ENCODE peak calls at places on chromosome 20, in four cellular contexts. O is HepG2, M is GM12878, P is upper lobe of left lung. V is an unnamed sample.

GRCh38 chr20:1722513-1723050 is 65.0 kb upstream of the SIRPG start:
- ATAC-seq in O (no peak), M (peak; percentile 51), P (no peak), V (no peak)

GRCh38 chr20:29297411-29298270 is 1959.8 kb upstream of the DEFB115 start:
- ATAC-seq in O (no peak), M (no peak), P (peak; percentile 51), V (peak; percentile 38)

GRCh38 chr20:57483287-57484050 is 41.5 kb downstream of the CTCFL start:
- ATAC-seq in O (no peak), M (peak; percentile 74), P (no peak), V (no peak)

GRCh38 chr20:9332783-9333482 is 181.5 kb upstream of the LAMP5 start:
- ATAC-seq in O (no peak), M (no peak), P (no peak), V (no peak)

GRCh38 chr20:3409417-3409816 is 1.9 kb upstream of the DNAAF9 start:
- ATAC-seq in O (no peak), M (no peak), P (no peak), V (no peak)

GRCh38 chr20:17343631-17344447 is 117.0 kb downstream of the PCSK2 start:
- ATAC-seq in O (no peak), M (no peak), P (no peak), V (no peak)

GRCh38 chr20:10783660-10784336 is 110.0 kb upstream of the JAG1 start:
- ATAC-seq in O (peak; percentile 32), M (no peak), P (no peak), V (no peak)

GRCh38 chr20:23318347-23318746 is 32.2 kb upstream of the NXT1 start:
- ATAC-seq in O (no peak), M (no peak), P (no peak), V (no peak)

GRCh38 chr20:15332711-15333160 is 995.3 kb upstream of the FLRT3 start:
- ATAC-seq in O (no peak), M (peak; percentile 79), P (no peak), V (no peak)

GRCh38 chr20:62350098-62350628 is 16.9 kb downstream of the LAMA5 start:
- ATAC-seq in O (peak; percentile 5), M (no peak), P (peak; percentile 6), V (no peak)

GRCh38 chr20:16279320-16279719 is 293.9 kb downstream of the KIF16B start:
- ATAC-seq in O (peak; percentile 88), M (peak; percentile 46), P (no peak), V (no peak)

GRCh38 chr20:43949741-43950618 is 35.3 kb downstream of the TOX2 start:
- ATAC-seq in O (no peak), M (peak; percentile 92), P (peak; percentile 57), V (no peak)

GRCh38 chr20:3733119-3733995 is 872 bp downstream of the HSPA12B start:
- ATAC-seq in O (no peak), M (no peak), P (peak; percentile 15), V (no peak)

GRCh38 chr20:24157213-24157612 is 168.6 kb upstream of the GGTLC1 start:
- ATAC-seq in O (no peak), M (no peak), P (no peak), V (no peak)

GRCh38 chr20:16236589-16237241 is 336.5 kb downstream of the KIF16B start:
- ATAC-seq in O (no peak), M (no peak), P (no peak), V (no peak)

GRCh38 chr20:33835773-33836172 is 24.6 kb downstream of the CHMP4B start:
- ATAC-seq in O (no peak), M (no peak), P (peak; percentile 56), V (peak; percentile 84)

DNA sequence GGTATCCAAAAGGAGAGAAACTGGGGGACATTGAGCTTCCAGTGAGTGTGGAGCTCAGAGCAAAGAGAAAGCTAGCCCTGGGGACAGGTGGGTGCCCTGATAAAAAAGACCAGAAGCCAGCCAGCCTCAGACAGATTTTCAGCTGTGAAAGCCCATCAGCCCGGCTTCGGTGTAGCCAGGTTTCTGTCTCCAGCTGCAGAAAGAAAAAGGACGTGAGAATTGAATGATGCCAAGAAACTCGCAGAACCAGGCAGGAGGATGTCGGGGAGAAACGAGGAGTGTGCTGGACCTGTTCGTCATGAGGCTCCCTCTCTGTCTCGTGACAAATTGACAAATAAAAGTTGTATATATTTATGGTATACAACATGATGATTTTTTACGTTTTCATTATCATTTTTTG is 63.3 kb downstream of the CDH4 start:
- ATAC-seq in O (no peak), M (no peak), P (no peak), V (no peak)
- TF ChIP-seq CTCF in O (no peak), M (no peak), P (no peak), V (no peak)

DNA sequence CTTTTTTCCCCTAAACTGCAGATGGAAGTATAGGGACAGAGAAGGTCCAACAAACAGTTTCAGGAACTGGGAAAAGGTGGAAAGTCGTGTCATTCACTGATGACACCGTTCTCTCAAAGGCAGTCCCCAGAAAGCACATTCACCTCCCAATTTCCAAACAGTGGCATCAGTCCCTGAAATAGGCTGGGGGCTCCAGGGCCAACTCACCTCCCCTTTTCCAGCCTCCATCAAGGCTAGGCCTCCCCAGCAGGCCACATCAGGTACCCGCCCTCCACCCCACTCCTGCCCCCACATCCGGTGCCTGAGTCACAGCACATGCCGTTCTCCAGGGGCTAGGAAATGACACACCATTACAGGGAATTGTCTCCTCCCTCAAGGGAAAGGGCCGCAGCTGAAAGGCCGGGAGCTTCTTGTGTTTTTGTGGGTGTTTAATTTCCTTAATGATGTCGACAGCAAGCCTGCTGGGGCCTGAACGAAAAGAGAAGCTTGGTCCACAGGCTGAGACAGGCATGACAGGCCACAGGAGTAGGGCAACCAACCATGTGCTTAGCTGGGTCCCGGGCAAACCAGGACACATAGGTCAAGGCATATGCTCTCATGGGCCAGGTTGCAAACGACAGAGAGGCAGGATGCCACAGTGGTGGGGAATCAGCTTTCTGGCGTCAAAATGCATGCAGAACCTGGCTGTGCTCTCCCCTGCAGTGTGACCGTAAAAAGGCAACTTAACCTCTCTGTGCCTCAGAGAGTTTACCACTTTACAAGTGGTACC is 39.2 kb downstream of the ZMYND8 start:
- ATAC-seq in O (no peak), M (peak; percentile 50), P (peak; percentile 75), V (peak; percentile 69)
- TF ChIP-seq POLR2AphosphoS5 in O (no peak), M (no peak), P (peak; percentile 99), V (peak; percentile 100)

DNA sequence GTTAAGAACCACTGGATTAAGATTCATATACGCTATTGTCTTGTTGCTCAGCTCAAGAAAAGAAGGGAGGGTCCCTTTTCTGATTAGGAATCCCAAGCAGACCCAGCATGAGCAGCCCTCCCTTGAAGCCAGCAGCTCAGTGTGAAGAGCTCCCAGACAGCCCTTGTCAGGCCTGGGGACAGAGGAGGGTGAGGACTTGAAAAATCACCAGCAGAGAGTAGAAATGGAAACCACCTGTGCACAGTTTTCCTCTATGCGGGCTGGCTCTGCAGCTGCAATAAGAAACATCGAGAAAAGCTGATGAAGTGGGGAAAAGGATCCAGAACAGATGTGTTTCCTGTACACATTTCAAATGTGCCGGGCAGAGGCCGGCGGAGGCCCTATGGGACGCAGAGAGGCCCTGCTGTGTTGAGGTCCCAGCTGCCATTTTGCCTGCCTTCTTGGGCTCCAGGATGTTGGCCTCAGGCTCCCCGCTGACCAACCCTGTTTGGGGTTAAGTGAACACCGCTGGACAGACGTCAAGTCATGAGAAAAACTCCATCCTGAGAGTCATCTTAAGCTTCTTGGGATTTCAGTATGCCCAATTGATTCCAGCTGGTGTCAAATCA is 150.6 kb upstream of the PHACTR3 start:
- ATAC-seq in O (no peak), M (no peak), P (no peak), V (no peak)
- TF ChIP-seq EP300 in O (no peak), M (no peak), P (no peak), V (no peak)

DNA sequence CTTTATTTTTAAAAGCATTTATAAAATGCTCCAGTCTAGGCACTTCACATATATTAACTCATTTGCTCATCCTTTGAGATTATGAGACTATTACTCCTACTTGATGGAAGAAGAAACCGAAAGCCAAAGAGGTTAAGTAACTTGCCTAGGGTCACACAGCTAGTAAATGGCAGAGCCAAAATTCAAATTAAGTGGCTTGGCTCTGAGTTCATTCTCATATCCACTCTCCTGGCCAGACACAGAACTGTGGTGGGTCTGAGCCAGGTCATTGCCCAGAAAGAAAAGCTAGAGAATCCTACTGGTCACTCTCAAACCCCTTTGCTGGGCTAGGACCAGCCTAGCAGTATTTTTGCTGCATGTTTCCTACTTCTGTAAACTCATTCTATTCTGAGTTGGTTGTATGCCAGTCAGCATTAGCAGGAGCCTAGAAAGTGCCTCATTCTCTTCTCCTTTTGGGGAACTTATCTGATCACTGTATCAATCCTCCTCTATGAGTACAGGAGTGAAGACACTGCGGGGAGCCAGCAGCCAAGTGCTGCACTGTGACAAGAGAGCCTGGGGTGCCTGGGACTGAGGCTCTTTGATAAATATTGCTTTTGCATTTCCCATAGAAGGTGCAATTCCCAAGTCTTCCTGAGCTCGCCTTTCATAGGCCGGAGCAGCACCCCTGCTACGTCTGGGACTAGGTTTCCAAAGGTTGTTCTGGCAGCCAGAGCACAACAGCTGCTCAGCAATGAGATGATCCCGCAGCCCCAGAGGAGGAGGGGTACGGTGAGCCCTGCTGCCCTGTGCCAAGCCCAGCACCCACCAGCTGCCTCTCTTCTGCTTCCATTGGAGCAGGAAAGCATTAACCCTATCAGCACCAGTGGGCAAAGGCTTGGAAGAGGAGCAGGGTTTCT is 728.3 kb downstream of the MAFB start:
- ATAC-seq in O (no peak), M (no peak), P (peak; percentile 65), V (peak; percentile 67)
- TF ChIP-seq CTCF in O (no peak), M (no peak), P (no peak), V (no peak)